ENCODE peak calls at places on chromosome 1, in ten cellular contexts. X, A, S, C, P, B, Z, H, G and I are unnamed samples.

GRCh38 chr1:212749924-212750535 is 41.5 kb downstream of the NSL1 start:
- DNase-seq in B (peak; percentile 40), H (peak; percentile 84), A (peak; percentile 27), G (no peak), P (peak; percentile 31), S (no peak), X (no peak), C (no peak), Z (no peak), I (no peak)

GRCh38 chr1:112673589-112674439 is 645 bp upstream of the MOV10 start:
- DNase-seq in A (peak; percentile 25), H (peak; percentile 81), Z (no peak), G (no peak), C (no peak), P (no peak), B (no peak), X (peak; percentile 70), S (no peak), I (no peak)

GRCh38 chr1:87958711-87959110 is 630.0 kb downstream of the LMO4 start:
- DNase-seq in P (no peak), S (no peak), A (no peak), B (no peak), H (no peak), Z (no peak), G (no peak), X (no peak), C (no peak), I (no peak)

GRCh38 chr1:50060279-50060678 is 36.5 kb upstream of the AGBL4 start:
- DNase-seq in A (no peak), S (no peak), B (no peak), G (no peak), C (no peak), P (peak; percentile 7), H (peak; percentile 6), Z (no peak), X (no peak), I (no peak)

GRCh38 chr1:43844114-43844513 is 89.5 kb upstream of the ARTN start:
- DNase-seq in C (no peak), H (peak; percentile 33), S (no peak), G (peak; percentile 42), X (no peak), B (no peak), P (no peak), A (no peak), Z (no peak), I (no peak)

GRCh38 chr1:55150880-55151582 is 64.1 kb downstream of the USP24 start:
- DNase-seq in B (no peak), C (no peak), P (no peak), H (no peak), S (no peak), Z (no peak), A (peak; percentile 22), G (no peak), X (no peak), I (no peak)

GRCh38 chr1:11448375-11449085 is 30.4 kb upstream of the DISP3 start:
- DNase-seq in X (no peak), H (peak; percentile 4), S (no peak), P (no peak), A (no peak), Z (no peak), B (no peak), C (no peak), G (no peak), I (no peak)

GRCh38 chr1:230243583-230244377 is 176.7 kb downstream of the GALNT2 start:
- DNase-seq in G (no peak), C (no peak), Z (no peak), P (no peak), S (no peak), H (peak; percentile 58), X (no peak), B (no peak), A (no peak), I (no peak)

GRCh38 chr1:60171793-60172192 is 98.2 kb upstream of the C1orf87 start:
- DNase-seq in S (no peak), H (peak; percentile 85), X (no peak), C (no peak), Z (no peak), A (no peak), B (no peak), P (no peak), G (no peak), I (no peak)

GRCh38 chr1:181033128-181033798 is 520 bp upstream of the MR1 start:
- DNase-seq in A (no peak), B (no peak), X (no peak), Z (no peak), P (no peak), S (no peak), C (peak; percentile 22), G (no peak), H (peak; percentile 53), I (no peak)

GRCh38 chr1:5223266-5223665 is 568.9 kb downstream of the AJAP1 start:
- DNase-seq in C (no peak), G (no peak), S (no peak), P (no peak), X (no peak), H (no peak), A (no peak), B (no peak), Z (no peak), I (no peak)

GRCh38 chr1:38680801-38681510 is 178.6 kb downstream of the RRAGC start:
- DNase-seq in S (no peak), B (no peak), H (peak; percentile 27), X (no peak), C (no peak), P (no peak), Z (no peak), A (no peak), G (peak; percentile 55), I (no peak)

GRCh38 chr1:57307382-57307781 is 116.5 kb downstream of the DAB1 start:
- DNase-seq in Z (no peak), H (no peak), G (no peak), P (no peak), C (peak; percentile 72), S (no peak), A (peak; percentile 6), X (no peak), B (peak; percentile 96), I (no peak)

GRCh38 chr1:19325368-19325957 is 13.3 kb downstream of the SLC66A1 start:
- DNase-seq in G (no peak), P (no peak), S (no peak), H (no peak), X (no peak), Z (no peak), C (no peak), B (peak; percentile 17), A (no peak), I (no peak)

GRCh38 chr1:165828103-165828558 is 717 bp downstream of the UCK2 start:
- DNase-seq in X (peak; percentile 83), S (peak; percentile 25), A (peak; percentile 79), B (peak; percentile 33), G (no peak), Z (no peak), C (peak; percentile 41), P (no peak), H (peak; percentile 29), I (peak; percentile 85)

GRCh38 chr1:194935864-194936263 is 1672.4 kb downstream of the KCNT2 start:
- DNase-seq in P (no peak), Z (no peak), G (no peak), C (no peak), A (no peak), H (no peak), X (no peak), S (no peak), B (no peak), I (no peak)
- TF ChIP-seq CTCF in P (no peak), Z (no peak), G (no peak), C (no peak), A (no peak), H (no peak), X (no peak), S (no peak), B (peak; percentile 55), I (no peak)

GRCh38 chr1:9418851-9419250 is 120.4 kb upstream of the SLC25A33 start:
- DNase-seq in G (no peak), X (no peak), P (no peak), A (no peak), B (no peak), H (no peak), S (no peak), C (no peak), Z (no peak), I (no peak)
- TF ChIP-seq CTCF in G (no peak), X (no peak), P (no peak), A (no peak), B (no peak), H (no peak), S (no peak), C (no peak), Z (no peak), I (no peak)

GRCh38 chr1:233281711-233282581 is 13.6 kb downstream of the PCNX2 start:
- DNase-seq in A (peak; percentile 53), G (peak; percentile 75), C (no peak), Z (no peak), H (peak; percentile 42), B (no peak), X (no peak), P (no peak), S (no peak), I (no peak)

GRCh38 chr1:233278621-233279020 is 16.9 kb downstream of the PCNX2 start:
- DNase-seq in S (no peak), X (no peak), Z (no peak), B (no peak), C (no peak), A (no peak), G (no peak), H (no peak), P (no peak), I (no peak)

GRCh38 chr1:233279971-233280370 is 15.6 kb downstream of the PCNX2 start:
- DNase-seq in A (no peak), G (no peak), C (no peak), H (no peak), P (no peak), Z (no peak), X (no peak), B (no peak), S (no peak), I (no peak)

GRCh38 chr1:233277637-233278413 is 17.7 kb downstream of the PCNX2 start:
- DNase-seq in G (no peak), P (no peak), X (no peak), H (no peak), C (no peak), S (no peak), B (no peak), A (no peak), Z (no peak), I (no peak)

DNA sequence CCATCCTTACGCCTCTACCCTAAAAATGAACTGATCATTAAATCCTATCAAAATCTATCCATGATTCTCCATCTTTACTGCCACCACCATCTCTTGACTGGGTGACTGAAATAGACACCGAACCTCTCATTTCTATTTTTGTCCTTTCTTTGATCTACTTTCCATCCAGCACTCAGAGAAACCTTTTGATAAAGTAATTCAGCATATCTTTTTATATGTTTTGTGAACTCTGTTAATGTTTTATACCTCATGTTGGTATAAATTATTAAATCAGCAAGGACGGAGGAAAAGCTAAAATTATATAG is 13.0 kb downstream of the PCNX2 start:
- DNase-seq in H (no peak), X (no peak), C (no peak), B (no peak), G (no peak), Z (no peak), A (no peak), P (no peak), S (no peak), I (no peak)
- TF ChIP-seq CTCF in H (no peak), X (no peak), C (no peak), B (no peak), G (no peak), Z (no peak), A (no peak), P (no peak), S (no peak), I (no peak)

GRCh38 chr1:22751124-22751531 is 40.5 kb downstream of the EPHB2 start:
- DNase-seq in P (no peak), Z (no peak), B (no peak), G (no peak), A (no peak), C (no peak), S (no peak), H (no peak), X (peak; percentile 67), I (no peak)
- TF ChIP-seq CTCF in P (no peak), Z (no peak), B (no peak), G (no peak), A (no peak), C (no peak), S (no peak), H (no peak), X (no peak), I (no peak)